ENCODE peak calls at places on chromosomes 2 and 18, in ten cellular contexts. Q is psoas muscle, P is IMR-90, J is neural progenitor cell, G is lower lobe of right lung, K is body of pancreas, F is pancreas, Z is heart left ventricle, Y is cardiac muscle cell, T is gastrocnemius medialis. O is an unnamed sample.

GRCh38 chr2:132703396-132703795 is 33.4 kb upstream of the LYPD1 start:
- DNase-seq in P (peak; percentile 93), F (no peak), G (no peak), J (no peak), Y (no peak), K (no peak), T (no peak), Z (no peak), Q (no peak), O (no peak)

GRCh38 chr18:57748770-57749603 is 54.1 kb downstream of the ATP8B1 start:
- DNase-seq in G (no peak), Y (peak; percentile 51), K (peak; percentile 59), P (peak; percentile 69), Z (no peak), Q (no peak), T (no peak), F (peak; percentile 33), J (no peak), O (no peak)

GRCh38 chr2:168220971-168221819 is 26.2 kb downstream of the STK39 start:
- DNase-seq in Q (no peak), Y (peak; percentile 39), P (peak; percentile 39), K (no peak), G (no peak), T (no peak), F (no peak), J (no peak), Z (no peak), O (no peak)

GRCh38 chr2:191386938-191387536 is 141.8 kb downstream of the MYO1B start:
- DNase-seq in Q (no peak), T (no peak), J (no peak), K (no peak), P (peak; percentile 89), G (no peak), F (no peak), Y (peak; percentile 66), Z (no peak), O (no peak)

GRCh38 chr2:236538242-236538641 is 31.4 kb upstream of the ACKR3 start:
- DNase-seq in T (no peak), P (no peak), J (no peak), Q (no peak), Z (no peak), F (no peak), G (no peak), Y (no peak), K (no peak), O (no peak)

GRCh38 chr2:63192889-63193778 is 142.5 kb downstream of the OTX1 start:
- DNase-seq in Y (no peak), G (no peak), T (no peak), J (no peak), Z (no peak), P (no peak), K (no peak), Q (no peak), F (no peak), O (no peak)

GRCh38 chr2:60806988-60807681 is 51.1 kb downstream of the PAPOLG start:
- DNase-seq in P (peak; percentile 77), G (no peak), Q (no peak), F (no peak), Z (no peak), T (no peak), K (no peak), Y (peak; percentile 72), J (peak; percentile 34), O (no peak)

GRCh38 chr2:216371756-216372702 is at the start of gene MARCHF4:
- DNase-seq in Y (peak; percentile 91), Q (peak; percentile 62), K (peak; percentile 75), Z (peak; percentile 69), T (no peak), F (peak; percentile 74), G (peak; percentile 65), P (peak; percentile 90), J (peak; percentile 89), O (peak; percentile 53)

GRCh38 chr18:59376351-59376935 is 17.4 kb upstream of the LMAN1 start:
- DNase-seq in Y (no peak), K (no peak), J (peak; percentile 91), P (no peak), Q (no peak), G (no peak), F (no peak), Z (no peak), T (no peak), O (no peak)

GRCh38 chr2:194343167-194343566 is 1313.9 kb upstream of the SLC39A10 start:
- DNase-seq in Z (no peak), F (no peak), Y (no peak), P (no peak), Q (no peak), G (no peak), T (no peak), J (no peak), K (no peak), O (no peak)

GRCh38 chr2:197198890-197199289 is 111.7 kb downstream of the ANKRD44 start:
- DNase-seq in Q (peak; percentile 24), T (peak; percentile 6), J (no peak), Z (peak; percentile 38), P (no peak), G (peak; percentile 63), F (no peak), K (peak; percentile 30), Y (peak; percentile 66), O (peak; percentile 54)

GRCh38 chr2:100907832-100908231 is 87.9 kb downstream of the NPAS2 start:
- DNase-seq in Z (no peak), F (no peak), K (no peak), T (no peak), Y (no peak), P (no peak), Q (no peak), J (no peak), G (no peak), O (no peak)

GRCh38 chr2:183207110-183207509 is 82.9 kb downstream of the NUP35 start:
- DNase-seq in K (no peak), P (peak; percentile 28), Q (no peak), J (peak; percentile 29), Z (no peak), F (no peak), Y (peak; percentile 57), T (no peak), G (no peak), O (no peak)

GRCh38 chr2:24473613-24474012 is 17.4 kb upstream of the NCOA1 start:
- DNase-seq in Q (no peak), Z (no peak), Y (no peak), F (no peak), G (no peak), T (no peak), P (no peak), J (no peak), K (no peak), O (no peak)

GRCh38 chr18:37207343-37207742 is 358.3 kb downstream of the CELF4 start:
- DNase-seq in G (no peak), Z (no peak), T (no peak), J (no peak), F (no peak), Y (no peak), P (no peak), K (no peak), Q (no peak), O (no peak)

GRCh38 chr2:230898661-230899091 is 26.4 kb downstream of the GPR55 start:
- DNase-seq in J (no peak), Y (no peak), G (no peak), P (no peak), T (no peak), K (no peak), Q (no peak), Z (no peak), F (no peak), O (peak; percentile 28)

GRCh38 chr2:33614190-33614589 is 15.1 kb upstream of the FAM98A start:
- DNase-seq in G (no peak), Z (no peak), Q (no peak), Y (peak; percentile 39), T (no peak), F (no peak), J (no peak), K (no peak), P (no peak), O (no peak)

GRCh38 chr18:23824704-23825103 is 135.5 kb downstream of the LAMA3 start:
- DNase-seq in T (no peak), G (no peak), P (peak; percentile 30), K (no peak), J (no peak), Y (peak; percentile 32), Z (no peak), F (no peak), Q (no peak), O (no peak)

GRCh38 chr2:26458365-26459042 is 19.4 kb downstream of the OTOF start:
- DNase-seq in J (no peak), T (no peak), Z (no peak), P (no peak), Y (no peak), G (no peak), Q (no peak), F (no peak), K (no peak), O (peak; percentile 35)
- TF ChIP-seq CTCF in J (no peak), T (no peak), Z (no peak), P (no peak), Y (no peak), G (no peak), Q (no peak), F (no peak), K (no peak), O (no peak)

DNA sequence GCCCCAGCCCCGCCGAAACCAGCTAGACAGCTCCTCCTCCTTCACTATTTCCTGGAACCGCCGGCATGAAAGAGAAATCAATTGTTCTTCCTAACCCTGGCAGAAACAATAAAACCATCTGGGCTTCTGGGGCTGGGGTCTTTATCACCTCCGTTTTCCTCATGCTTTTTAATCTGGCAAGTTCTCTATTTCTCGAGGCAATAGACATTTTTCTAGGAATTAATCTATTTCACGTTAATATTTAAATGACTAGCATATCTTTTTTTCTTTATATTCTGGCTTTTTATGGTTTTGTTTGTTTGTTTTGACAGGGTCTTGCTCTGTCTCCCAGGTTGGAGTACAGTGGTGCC is 1.4 kb upstream of the KIF1A start:
- DNase-seq in Q (no peak), J (no peak), G (no peak), K (no peak), P (no peak), Z (no peak), Y (no peak), T (no peak), F (no peak), O (no peak)
- H3K27me3 ChIP-seq in Q (no peaks in the 10 kb centered on the region), J (peaks cover 77% of the 10 kb centered on the region), G (peaks cover 95% of the 10 kb centered on the region), K (no peaks in the 10 kb centered on the region), P (peaks cover 74% of the 10 kb centered on the region), Z (peaks cover 33% of the 10 kb centered on the region), Y (peaks cover 100% of the 10 kb centered on the region), T (peaks cover 83% of the 10 kb centered on the region), F (no peaks in the 10 kb centered on the region), O (peaks cover 5% of the 10 kb centered on the region)

GRCh38 chr18:6281874-6282273 is 132.8 kb downstream of the L3MBTL4 start:
- DNase-seq in Q (no peak), J (no peak), K (no peak), Y (no peak), T (no peak), G (no peak), F (no peak), P (no peak), Z (no peak), O (peak; percentile 57)
- TF ChIP-seq CTCF in Q (no peak), J (no peak), K (no peak), Y (no peak), T (no peak), G (no peak), F (no peak), P (no peak), Z (no peak), O (peak; percentile 46)

DNA sequence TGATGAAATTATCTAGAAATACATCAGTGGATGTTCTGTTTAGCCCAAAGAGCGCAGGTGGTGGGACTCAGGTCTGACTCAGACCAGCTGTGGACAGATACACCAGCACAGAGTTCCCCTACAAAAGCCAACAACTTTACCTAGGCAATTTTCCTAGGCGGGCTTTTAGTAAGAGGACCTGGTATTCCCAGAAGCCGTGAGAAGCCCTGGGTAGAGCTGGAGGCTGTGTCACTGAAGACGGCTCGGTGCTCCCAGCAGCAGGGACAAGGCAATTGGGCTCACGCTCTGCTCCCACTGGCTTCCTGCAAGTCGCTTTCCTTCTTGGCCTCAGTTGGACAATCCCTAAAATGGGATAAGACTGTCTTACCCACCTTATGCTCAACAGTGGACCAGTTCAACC is 41.1 kb downstream of the TPO start:
- DNase-seq in K (no peak), Y (no peak), T (no peak), G (no peak), F (no peak), Q (no peak), J (no peak), P (no peak), Z (no peak), O (no peak)
- H3K27me3 ChIP-seq in K (no peaks in the 10 kb centered on the region), Y (peaks cover 3% of the 10 kb centered on the region), T (no peaks in the 10 kb centered on the region), G (no peaks in the 10 kb centered on the region), F (no peaks in the 10 kb centered on the region), Q (no peaks in the 10 kb centered on the region), J (no peaks in the 10 kb centered on the region), P (no peaks in the 10 kb centered on the region), Z (no peaks in the 10 kb centered on the region), O (no peaks in the 10 kb centered on the region)

O was measured in right lobe of liver.